ENCODE peak calls at places on chromosomes 11 and 22, in nine cellular contexts. One of them, this sample, is unnamed.

GRCh38 chr22:38697055-38697980 is 3.4 kb downstream of the JOSD1 start:
- DNase-seq in chondrocyte: no peak
- DNase-seq in tibial artery: no peak
- DNase-seq in H1: no peak
- DNase-seq in transverse colon: no peak
- DNase-seq in GM13977: no peak
- DNase-seq in foreskin fibroblast: peak
- DNase-seq in mesothelial cell of epicardium: no peak
- DNase-seq in fibroblast of pulmonary artery: peak
- DNase-seq in this sample: no peak

GRCh38 chr11:59429924-59430516 is 3.8 kb upstream of the OR5A2 start:
- DNase-seq in chondrocyte: no peak
- DNase-seq in tibial artery: no peak
- DNase-seq in H1: no peak
- DNase-seq in transverse colon: no peak
- DNase-seq in GM13977: peak
- DNase-seq in foreskin fibroblast: peak
- DNase-seq in mesothelial cell of epicardium: no peak
- DNase-seq in fibroblast of pulmonary artery: peak
- DNase-seq in this sample: peak

GRCh38 chr11:5420993-5421392 is 918 bp upstream of the OR51Q1 start:
- DNase-seq in chondrocyte: no peak
- DNase-seq in tibial artery: no peak
- DNase-seq in H1: no peak
- DNase-seq in transverse colon: no peak
- DNase-seq in GM13977: no peak
- DNase-seq in foreskin fibroblast: no peak
- DNase-seq in mesothelial cell of epicardium: no peak
- DNase-seq in fibroblast of pulmonary artery: no peak
- DNase-seq in this sample: no peak

GRCh38 chr11:420911-421321 is 6.1 kb upstream of the SIGIRR start:
- DNase-seq in chondrocyte: peak
- DNase-seq in tibial artery: no peak
- DNase-seq in H1: no peak
- DNase-seq in transverse colon: no peak
- DNase-seq in GM13977: no peak
- DNase-seq in foreskin fibroblast: no peak
- DNase-seq in mesothelial cell of epicardium: no peak
- DNase-seq in fibroblast of pulmonary artery: no peak
- DNase-seq in this sample: no peak

GRCh38 chr11:68127791-68128681 is 6.8 kb upstream of the CHKA start:
- DNase-seq in chondrocyte: peak
- DNase-seq in tibial artery: peak
- DNase-seq in H1: peak
- DNase-seq in transverse colon: peak
- DNase-seq in GM13977: no peak
- DNase-seq in foreskin fibroblast: peak
- DNase-seq in mesothelial cell of epicardium: peak
- DNase-seq in fibroblast of pulmonary artery: peak
- DNase-seq in this sample: peak

GRCh38 chr11:134488913-134489312 is 76.9 kb upstream of the B3GAT1 start:
- DNase-seq in chondrocyte: no peak
- DNase-seq in tibial artery: peak
- DNase-seq in H1: no peak
- DNase-seq in transverse colon: no peak
- DNase-seq in GM13977: no peak
- DNase-seq in foreskin fibroblast: no peak
- DNase-seq in mesothelial cell of epicardium: no peak
- DNase-seq in fibroblast of pulmonary artery: no peak
- DNase-seq in this sample: no peak

GRCh38 chr11:58286249-58286648 is 18.2 kb upstream of the OR10W1 start:
- DNase-seq in chondrocyte: no peak
- DNase-seq in tibial artery: no peak
- DNase-seq in H1: no peak
- DNase-seq in transverse colon: peak
- DNase-seq in GM13977: peak
- DNase-seq in foreskin fibroblast: peak
- DNase-seq in mesothelial cell of epicardium: no peak
- DNase-seq in fibroblast of pulmonary artery: peak
- DNase-seq in this sample: no peak

GRCh38 chr11:12170984-12171383 is 60.6 kb downstream of the MICAL2 start:
- DNase-seq in chondrocyte: no peak
- DNase-seq in tibial artery: peak
- DNase-seq in H1: no peak
- DNase-seq in transverse colon: no peak
- DNase-seq in GM13977: no peak
- DNase-seq in foreskin fibroblast: peak
- DNase-seq in mesothelial cell of epicardium: no peak
- DNase-seq in fibroblast of pulmonary artery: peak
- DNase-seq in this sample: no peak

GRCh38 chr22:10780281-10780680 is 4747.7 kb upstream of the OR11H1 start:
- DNase-seq in chondrocyte: no peak
- DNase-seq in tibial artery: no peak
- DNase-seq in H1: no peak
- DNase-seq in transverse colon: no peak
- DNase-seq in GM13977: peak
- DNase-seq in foreskin fibroblast: no peak
- DNase-seq in mesothelial cell of epicardium: no peak
- DNase-seq in fibroblast of pulmonary artery: no peak
- DNase-seq in this sample: no peak

GRCh38 chr11:43924112-43924855 is 18.2 kb upstream of the C11orf96 start:
- DNase-seq in chondrocyte: no peak
- DNase-seq in tibial artery: peak
- DNase-seq in H1: no peak
- DNase-seq in transverse colon: no peak
- DNase-seq in GM13977: no peak
- DNase-seq in foreskin fibroblast: no peak
- DNase-seq in mesothelial cell of epicardium: no peak
- DNase-seq in fibroblast of pulmonary artery: no peak
- DNase-seq in this sample: no peak

GRCh38 chr11:90594658-90595057 is 371.8 kb upstream of the CHORDC1 start:
- DNase-seq in chondrocyte: no peak
- DNase-seq in tibial artery: no peak
- DNase-seq in H1: no peak
- DNase-seq in transverse colon: no peak
- DNase-seq in GM13977: no peak
- DNase-seq in foreskin fibroblast: no peak
- DNase-seq in mesothelial cell of epicardium: no peak
- DNase-seq in fibroblast of pulmonary artery: no peak
- DNase-seq in this sample: no peak

GRCh38 chr11:12259956-12260355 is 117.4 kb upstream of the PARVA start:
- DNase-seq in chondrocyte: no peak
- DNase-seq in tibial artery: no peak
- DNase-seq in H1: no peak
- DNase-seq in transverse colon: no peak
- DNase-seq in GM13977: no peak
- DNase-seq in foreskin fibroblast: no peak
- DNase-seq in mesothelial cell of epicardium: no peak
- DNase-seq in fibroblast of pulmonary artery: no peak
- DNase-seq in this sample: no peak

GRCh38 chr11:42772886-42773285 is 538.9 kb upstream of the API5 start:
- DNase-seq in chondrocyte: no peak
- DNase-seq in tibial artery: no peak
- DNase-seq in H1: no peak
- DNase-seq in transverse colon: no peak
- DNase-seq in GM13977: no peak
- DNase-seq in foreskin fibroblast: no peak
- DNase-seq in mesothelial cell of epicardium: no peak
- DNase-seq in fibroblast of pulmonary artery: no peak
- DNase-seq in this sample: no peak

GRCh38 chr22:26360169-26360885 is 68.7 kb upstream of the ASPHD2 start:
- DNase-seq in chondrocyte: no peak
- DNase-seq in tibial artery: peak
- DNase-seq in H1: peak
- DNase-seq in transverse colon: peak
- DNase-seq in GM13977: peak
- DNase-seq in foreskin fibroblast: peak
- DNase-seq in mesothelial cell of epicardium: peak
- DNase-seq in fibroblast of pulmonary artery: peak
- DNase-seq in this sample: peak

GRCh38 chr22:22098457-22099193 is 116.0 kb upstream of the TOP3B start:
- DNase-seq in chondrocyte: no peak
- DNase-seq in tibial artery: no peak
- DNase-seq in H1: no peak
- DNase-seq in transverse colon: no peak
- DNase-seq in GM13977: no peak
- DNase-seq in foreskin fibroblast: no peak
- DNase-seq in mesothelial cell of epicardium: no peak
- DNase-seq in fibroblast of pulmonary artery: no peak
- DNase-seq in this sample: no peak

DNA sequence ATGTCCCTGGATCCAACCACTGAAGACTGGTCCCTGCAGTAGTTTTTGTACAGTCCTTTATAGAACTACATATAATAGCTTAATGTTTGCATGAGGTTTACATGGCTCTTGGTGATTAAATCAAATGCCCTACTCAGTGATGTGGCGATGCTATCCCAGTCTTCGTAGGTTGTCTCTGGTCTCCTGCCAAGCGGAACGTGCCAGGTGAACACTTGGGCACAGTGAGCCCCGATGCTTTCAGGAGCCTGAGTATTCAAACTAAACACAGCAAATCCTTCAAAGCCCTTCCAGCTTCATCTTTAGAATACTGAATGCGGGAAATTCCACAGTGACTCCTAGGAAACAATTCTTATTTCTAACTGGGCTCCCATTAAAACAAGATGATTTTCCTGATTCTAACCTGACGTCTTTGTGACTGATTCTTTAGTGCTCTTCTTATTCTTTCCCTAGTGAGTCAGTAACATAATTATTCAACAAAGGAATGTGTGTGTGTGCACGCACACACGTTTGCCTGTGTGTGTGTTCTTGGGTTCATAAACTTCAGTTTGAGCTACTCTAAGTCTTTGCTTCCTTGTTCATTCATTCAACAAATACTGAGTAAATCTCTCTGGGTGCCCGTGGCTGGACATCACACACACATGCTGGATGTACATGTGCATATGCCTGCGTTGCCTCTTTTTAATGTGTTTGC is 134.7 kb downstream of the WNT7B start:
- DNase-seq in chondrocyte: no peak
- DNase-seq in tibial artery: no peak
- DNase-seq in H1: no peak
- DNase-seq in transverse colon: no peak
- DNase-seq in GM13977: no peak
- DNase-seq in foreskin fibroblast: peak
- DNase-seq in mesothelial cell of epicardium: no peak
- DNase-seq in fibroblast of pulmonary artery: peak
- DNase-seq in this sample: no peak
- TF ChIP-seq CTCF in chondrocyte: no peak
- TF ChIP-seq CTCF in tibial artery: no peak
- TF ChIP-seq CTCF in H1: no peak
- TF ChIP-seq CTCF in transverse colon: no peak
- TF ChIP-seq CTCF in GM13977: no peak
- TF ChIP-seq CTCF in foreskin fibroblast: no peak
- TF ChIP-seq CTCF in mesothelial cell of epicardium: no peak
- TF ChIP-seq CTCF in fibroblast of pulmonary artery: no peak
- TF ChIP-seq CTCF in this sample: no peak

GRCh38 chr11:36469063-36469462 is 41.0 kb downstream of the TRAF6 start:
- DNase-seq in chondrocyte: no peak
- DNase-seq in tibial artery: no peak
- DNase-seq in H1: peak
- DNase-seq in transverse colon: no peak
- DNase-seq in GM13977: no peak
- DNase-seq in foreskin fibroblast: no peak
- DNase-seq in mesothelial cell of epicardium: no peak
- DNase-seq in fibroblast of pulmonary artery: peak
- DNase-seq in this sample: no peak
- TF ChIP-seq CTCF in chondrocyte: peak
- TF ChIP-seq CTCF in tibial artery: no peak
- TF ChIP-seq CTCF in H1: peak
- TF ChIP-seq CTCF in transverse colon: no peak
- TF ChIP-seq CTCF in GM13977: no peak
- TF ChIP-seq CTCF in foreskin fibroblast: peak
- TF ChIP-seq CTCF in mesothelial cell of epicardium: no peak
- TF ChIP-seq CTCF in fibroblast of pulmonary artery: peak
- TF ChIP-seq CTCF in this sample: peak

GRCh38 chr11:69274531-69275016 is 19.4 kb upstream of the MYEOV start:
- DNase-seq in chondrocyte: peak
- DNase-seq in tibial artery: no peak
- DNase-seq in H1: no peak
- DNase-seq in transverse colon: peak
- DNase-seq in GM13977: no peak
- DNase-seq in foreskin fibroblast: no peak
- DNase-seq in mesothelial cell of epicardium: no peak
- DNase-seq in fibroblast of pulmonary artery: no peak
- DNase-seq in this sample: no peak

GRCh38 chr11:69273571-69273970 is 20.4 kb upstream of the MYEOV start:
- DNase-seq in chondrocyte: peak
- DNase-seq in tibial artery: no peak
- DNase-seq in H1: no peak
- DNase-seq in transverse colon: no peak
- DNase-seq in GM13977: no peak
- DNase-seq in foreskin fibroblast: no peak
- DNase-seq in mesothelial cell of epicardium: no peak
- DNase-seq in fibroblast of pulmonary artery: no peak
- DNase-seq in this sample: no peak

GRCh38 chr11:69270929-69271328 is 23.0 kb upstream of the MYEOV start:
- DNase-seq in chondrocyte: no peak
- DNase-seq in tibial artery: no peak
- DNase-seq in H1: no peak
- DNase-seq in transverse colon: no peak
- DNase-seq in GM13977: no peak
- DNase-seq in foreskin fibroblast: no peak
- DNase-seq in mesothelial cell of epicardium: no peak
- DNase-seq in fibroblast of pulmonary artery: no peak
- DNase-seq in this sample: no peak

GRCh38 chr11:69272055-69272454 is 21.9 kb upstream of the MYEOV start:
- DNase-seq in chondrocyte: no peak
- DNase-seq in tibial artery: no peak
- DNase-seq in H1: no peak
- DNase-seq in transverse colon: no peak
- DNase-seq in GM13977: no peak
- DNase-seq in foreskin fibroblast: no peak
- DNase-seq in mesothelial cell of epicardium: no peak
- DNase-seq in fibroblast of pulmonary artery: no peak
- DNase-seq in this sample: no peak

DNA sequence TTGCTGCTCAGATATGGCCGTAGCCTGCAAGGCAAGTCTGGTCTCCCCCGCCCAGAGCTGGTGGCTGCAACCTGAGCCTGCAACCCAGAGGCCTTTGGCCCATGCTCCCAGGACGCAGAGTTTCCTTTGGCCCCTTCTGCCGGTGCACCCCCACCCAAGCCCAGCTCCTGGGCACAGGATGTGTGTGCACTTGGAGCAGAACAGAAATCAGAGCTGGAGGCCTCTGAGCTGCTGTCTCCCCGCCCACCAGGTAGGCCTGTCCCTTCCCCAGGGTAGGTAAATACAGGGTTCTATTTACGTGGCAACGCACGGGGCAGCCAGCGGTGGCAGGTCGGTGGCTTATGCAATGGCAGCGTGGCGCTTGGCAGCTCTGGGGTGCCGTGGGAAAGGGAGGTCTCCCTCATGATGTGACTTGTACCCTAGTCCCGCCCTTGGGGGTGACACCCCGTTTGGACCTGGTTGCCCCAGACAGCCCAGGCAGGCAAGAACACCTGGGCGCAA is 20.9 kb upstream of the MYEOV start:
- DNase-seq in chondrocyte: peak
- DNase-seq in tibial artery: no peak
- DNase-seq in H1: no peak
- DNase-seq in transverse colon: no peak
- DNase-seq in GM13977: no peak
- DNase-seq in foreskin fibroblast: no peak
- DNase-seq in mesothelial cell of epicardium: no peak
- DNase-seq in fibroblast of pulmonary artery: no peak
- DNase-seq in this sample: no peak
- TF ChIP-seq CTCF in chondrocyte: no peak
- TF ChIP-seq CTCF in tibial artery: no peak
- TF ChIP-seq CTCF in H1: no peak
- TF ChIP-seq CTCF in transverse colon: no peak
- TF ChIP-seq CTCF in GM13977: no peak
- TF ChIP-seq CTCF in foreskin fibroblast: no peak
- TF ChIP-seq CTCF in mesothelial cell of epicardium: no peak
- TF ChIP-seq CTCF in fibroblast of pulmonary artery: no peak
- TF ChIP-seq CTCF in this sample: no peak

GRCh38 chr22:41957941-41958556 is 6.1 kb downstream of the SMIM45 start:
- DNase-seq in chondrocyte: no peak
- DNase-seq in tibial artery: no peak
- DNase-seq in H1: no peak
- DNase-seq in transverse colon: no peak
- DNase-seq in GM13977: no peak
- DNase-seq in foreskin fibroblast: no peak
- DNase-seq in mesothelial cell of epicardium: no peak
- DNase-seq in fibroblast of pulmonary artery: no peak
- DNase-seq in this sample: no peak
- TF ChIP-seq CTCF in chondrocyte: peak
- TF ChIP-seq CTCF in tibial artery: no peak
- TF ChIP-seq CTCF in H1: no peak
- TF ChIP-seq CTCF in transverse colon: no peak
- TF ChIP-seq CTCF in GM13977: no peak
- TF ChIP-seq CTCF in foreskin fibroblast: no peak
- TF ChIP-seq CTCF in mesothelial cell of epicardium: peak
- TF ChIP-seq CTCF in fibroblast of pulmonary artery: no peak
- TF ChIP-seq CTCF in this sample: peak

This sample was measured in neural crest cell.